ENCODE peak calls at places on chromosomes 12 and 14, in eight cellular contexts. Q is effector CD4-positive, alpha-beta T cell; C is T1000; L is RCC 7860; U is CD8-positive, alpha-beta memory T cell; A is iPS-NIHi11; P is KBM-7; H is left ventricle myocardium superior. I is an unnamed sample.

GRCh38 chr14:74840603-74841030 is 35.3 kb downstream of the PROX2 start:
- DNase-seq in Q (no peak), C (no peak), L (no peak), U (no peak), A (no peak), P (no peak), H (no peak), I (no peak)

GRCh38 chr14:83827383-83827782 is 1702.6 kb upstream of the FLRT2 start:
- DNase-seq in Q (no peak), C (no peak), L (no peak), U (no peak), A (no peak), P (no peak), H (no peak), I (no peak)

GRCh38 chr12:69383074-69383473 is 23.5 kb downstream of the YEATS4 start:
- DNase-seq in Q (no peak), C (no peak), L (no peak), U (no peak), A (no peak), P (no peak), H (no peak), I (no peak)

GRCh38 chr14:80959448-80960006 is 4.1 kb downstream of the TSHR start:
- DNase-seq in Q (peak; percentile 16), C (no peak), L (no peak), U (peak; percentile 76), A (no peak), P (no peak), H (no peak), I (no peak)

GRCh38 chr12:49089831-49090773 is 4.5 kb downstream of the DHH start:
- DNase-seq in Q (no peak), C (no peak), L (no peak), U (no peak), A (peak; percentile 50), P (peak; percentile 53), H (peak; percentile 66), I (no peak)

GRCh38 chr12:122106891-122107660 is 28.5 kb downstream of the MLXIP start:
- DNase-seq in Q (no peak), C (no peak), L (peak; percentile 61), U (no peak), A (no peak), P (no peak), H (peak; percentile 79), I (no peak)

GRCh38 chr12:68336754-68337343 is 4.7 kb upstream of the MDM1 start:
- DNase-seq in Q (no peak), C (no peak), L (no peak), U (no peak), A (no peak), P (no peak), H (no peak), I (no peak)

GRCh38 chr14:69087061-69087461 is 65.9 kb downstream of the DCAF5 start:
- DNase-seq in Q (no peak), C (no peak), L (no peak), U (no peak), A (no peak), P (no peak), H (no peak), I (peak; percentile 54)

GRCh38 chr12:29273178-29273843 is 107.7 kb downstream of the ERGIC2 start:
- DNase-seq in Q (no peak), C (no peak), L (no peak), U (no peak), A (no peak), P (no peak), H (no peak), I (no peak)

GRCh38 chr12:105294886-105295479 is 35.5 kb upstream of the C12orf75 start:
- DNase-seq in Q (no peak), C (no peak), L (no peak), U (no peak), A (no peak), P (no peak), H (no peak), I (no peak)

GRCh38 chr12:131092911-131093901 is 139.5 kb downstream of the ADGRD1 start:
- DNase-seq in Q (no peak), C (no peak), L (no peak), U (peak; percentile 39), A (no peak), P (peak; percentile 53), H (peak; percentile 28), I (no peak)

I was measured in kidney epithelial cell.